ENCODE peak calls at places on chromosomes 3 and 15, in six cellular contexts. J, S, V, T, N and C are unnamed samples.

GRCh38 chr15:62658498-62658897 is 384.0 kb upstream of the TPM1 start:
- DNase-seq in S (peak; percentile 12), V (no peak), T (no peak), N (no peak), J (no peak), C (peak; percentile 47)

GRCh38 chr3:87798567-87798947 is 260.2 kb downstream of the CGGBP1 start:
- DNase-seq in V (no peak), T (no peak), N (no peak), S (peak; percentile 7), J (no peak), C (peak; percentile 10)

GRCh38 chr3:177345049-177345972 is 148.0 kb upstream of the TBL1XR1 start:
- DNase-seq in J (peak; percentile 32), V (peak; percentile 95), S (peak; percentile 96), N (peak; percentile 97), T (peak; percentile 74), C (peak; percentile 93)

GRCh38 chr3:25960776-25961175 is 170.9 kb downstream of the OXSM start:
- DNase-seq in T (no peak), V (no peak), J (no peak), N (no peak), S (no peak), C (no peak)

GRCh38 chr3:78497692-78498091 is 1270.1 kb downstream of the ROBO1 start:
- DNase-seq in N (no peak), T (no peak), J (no peak), V (no peak), S (no peak), C (no peak)

GRCh38 chr15:58479941-58480340 is 48.1 kb downstream of the LIPC start:
- DNase-seq in J (no peak), T (no peak), V (no peak), S (no peak), N (no peak), C (no peak)

GRCh38 chr3:27649277-27649676 is 72.8 kb downstream of the EOMES start:
- DNase-seq in J (no peak), V (no peak), N (no peak), S (no peak), T (no peak), C (no peak)

GRCh38 chr15:89358755-89359439 is 24.3 kb upstream of the POLG start:
- DNase-seq in J (peak; percentile 83), V (peak; percentile 88), T (peak; percentile 88), S (peak; percentile 29), N (peak; percentile 72), C (peak; percentile 60)

GRCh38 chr15:79102595-79102994 is 12.0 kb upstream of the RASGRF1 start:
- DNase-seq in S (no peak), V (no peak), T (no peak), N (no peak), J (no peak), C (no peak)

GRCh38 chr3:62178032-62178431 is 195.3 kb downstream of the FEZF2 start:
- DNase-seq in S (no peak), T (no peak), N (no peak), V (no peak), J (no peak), C (no peak)

GRCh38 chr15:71011503-71012155 is 103.6 kb upstream of the THSD4 start:
- DNase-seq in J (no peak), S (peak; percentile 60), T (no peak), V (peak; percentile 66), N (peak; percentile 86), C (peak; percentile 80)

GRCh38 chr3:72896996-72897757 is 9.3 kb downstream of the GXYLT2 start:
- DNase-seq in S (no peak), V (peak; percentile 25), T (no peak), J (no peak), N (peak; percentile 51), C (peak; percentile 68)